ENCODE peak calls at places on chromosomes 1 and 21, in six cellular contexts. One of them, this sample, is unnamed.
A peak's percentile ranks its signal among the peaks of the same experiment; 100 is the strongest.

GRCh38 chr1:223844962-223845809 is 561 bp downstream of the TP53BP2 start:
- DNase-seq in brain microvascular endothelial cell: peak; percentile 41
- DNase-seq in HCT116: no peak
- DNase-seq in A549: peak; percentile 25
- DNase-seq in uterus: peak; percentile 66
- DNase-seq in K562: no peak
- DNase-seq in this sample: no peak

GRCh38 chr1:110485725-110486124 is 33.2 kb downstream of the KCNA10 start:
- DNase-seq in brain microvascular endothelial cell: no peak
- DNase-seq in HCT116: no peak
- DNase-seq in A549: no peak
- DNase-seq in uterus: no peak
- DNase-seq in K562: no peak
- DNase-seq in this sample: no peak

GRCh38 chr1:241647658-241648057 is 4.4 kb upstream of the WDR64 start:
- DNase-seq in brain microvascular endothelial cell: no peak
- DNase-seq in HCT116: no peak
- DNase-seq in A549: no peak
- DNase-seq in uterus: no peak
- DNase-seq in K562: no peak
- DNase-seq in this sample: no peak

GRCh38 chr21:25334046-25334730 is 273.1 kb downstream of the MRPL39 start:
- DNase-seq in brain microvascular endothelial cell: no peak
- DNase-seq in HCT116: no peak
- DNase-seq in A549: no peak
- DNase-seq in uterus: no peak
- DNase-seq in K562: no peak
- DNase-seq in this sample: no peak

GRCh38 chr1:55727010-55727409 is 511.8 kb upstream of the USP24 start:
- DNase-seq in brain microvascular endothelial cell: peak; percentile 50
- DNase-seq in HCT116: no peak
- DNase-seq in A549: peak; percentile 32
- DNase-seq in uterus: no peak
- DNase-seq in K562: no peak
- DNase-seq in this sample: peak; percentile 81

GRCh38 chr21:42189860-42190491 is 29.0 kb upstream of the ABCG1 start:
- DNase-seq in brain microvascular endothelial cell: no peak
- DNase-seq in HCT116: no peak
- DNase-seq in A549: no peak
- DNase-seq in uterus: no peak
- DNase-seq in K562: no peak
- DNase-seq in this sample: no peak

GRCh38 chr1:150575518-150576366 is 3.7 kb downstream of the MCL1 start:
- DNase-seq in brain microvascular endothelial cell: no peak
- DNase-seq in HCT116: no peak
- DNase-seq in A549: no peak
- DNase-seq in uterus: no peak
- DNase-seq in K562: peak; percentile 8
- DNase-seq in this sample: no peak

GRCh38 chr1:64811131-64811530 is 66.3 kb downstream of the RAVER2 start:
- DNase-seq in brain microvascular endothelial cell: no peak
- DNase-seq in HCT116: no peak
- DNase-seq in A549: no peak
- DNase-seq in uterus: no peak
- DNase-seq in K562: no peak
- DNase-seq in this sample: no peak

GRCh38 chr1:149884433-149885363 is 14.7 kb upstream of the BOLA1 start:
- DNase-seq in brain microvascular endothelial cell: peak; percentile 7
- DNase-seq in HCT116: peak; percentile 7
- DNase-seq in A549: peak; percentile 55
- DNase-seq in uterus: no peak
- DNase-seq in K562: peak; percentile 28
- DNase-seq in this sample: no peak

GRCh38 chr1:65939636-65940035 is 146.9 kb downstream of the PDE4B start:
- DNase-seq in brain microvascular endothelial cell: no peak
- DNase-seq in HCT116: no peak
- DNase-seq in A549: no peak
- DNase-seq in uterus: no peak
- DNase-seq in K562: no peak
- DNase-seq in this sample: no peak

GRCh38 chr1:153790282-153790995 is 15.2 kb downstream of the SLC27A3 start:
- DNase-seq in brain microvascular endothelial cell: peak; percentile 35
- DNase-seq in HCT116: no peak
- DNase-seq in A549: no peak
- DNase-seq in uterus: peak; percentile 89
- DNase-seq in K562: no peak
- DNase-seq in this sample: no peak

GRCh38 chr1:9705337-9706098 is 54.0 kb downstream of the PIK3CD start:
- DNase-seq in brain microvascular endothelial cell: no peak
- DNase-seq in HCT116: no peak
- DNase-seq in A549: no peak
- DNase-seq in uterus: no peak
- DNase-seq in K562: no peak
- DNase-seq in this sample: no peak

GRCh38 chr21:35232545-35233176 is 183.6 kb upstream of the RUNX1 start:
- DNase-seq in brain microvascular endothelial cell: peak; percentile 76
- DNase-seq in HCT116: peak; percentile 88
- DNase-seq in A549: peak; percentile 19
- DNase-seq in uterus: no peak
- DNase-seq in K562: peak; percentile 25
- DNase-seq in this sample: peak; percentile 47

GRCh38 chr1:77642196-77642595 is 40.3 kb downstream of the ZZZ3 start:
- DNase-seq in brain microvascular endothelial cell: peak; percentile 20
- DNase-seq in HCT116: no peak
- DNase-seq in A549: no peak
- DNase-seq in uterus: no peak
- DNase-seq in K562: no peak
- DNase-seq in this sample: no peak

GRCh38 chr1:208654241-208654640 is 410.1 kb upstream of the PLXNA2 start:
- DNase-seq in brain microvascular endothelial cell: peak; percentile 5
- DNase-seq in HCT116: peak; percentile 22
- DNase-seq in A549: peak; percentile 42
- DNase-seq in uterus: no peak
- DNase-seq in K562: peak; percentile 49
- DNase-seq in this sample: peak; percentile 8

GRCh38 chr1:7317888-7318287 is 453.2 kb upstream of the VAMP3 start:
- DNase-seq in brain microvascular endothelial cell: no peak
- DNase-seq in HCT116: no peak
- DNase-seq in A549: no peak
- DNase-seq in uterus: no peak
- DNase-seq in K562: no peak
- DNase-seq in this sample: no peak

GRCh38 chr1:17563494-17564281 is 24.2 kb downstream of the ARHGEF10L start:
- DNase-seq in brain microvascular endothelial cell: no peak
- DNase-seq in HCT116: no peak
- DNase-seq in A549: no peak
- DNase-seq in uterus: no peak
- DNase-seq in K562: no peak
- DNase-seq in this sample: no peak

GRCh38 chr1:36981771-36982622 is 52.3 kb downstream of the GRIK3 start:
- DNase-seq in brain microvascular endothelial cell: no peak
- DNase-seq in HCT116: no peak
- DNase-seq in A549: no peak
- DNase-seq in uterus: no peak
- DNase-seq in K562: no peak
- DNase-seq in this sample: no peak

GRCh38 chr21:37582613-37583012 is 216.0 kb downstream of the DYRK1A start:
- DNase-seq in brain microvascular endothelial cell: peak; percentile 61
- DNase-seq in HCT116: peak; percentile 18
- DNase-seq in A549: peak; percentile 62
- DNase-seq in uterus: peak; percentile 21
- DNase-seq in K562: peak; percentile 43
- DNase-seq in this sample: peak; percentile 34

DNA sequence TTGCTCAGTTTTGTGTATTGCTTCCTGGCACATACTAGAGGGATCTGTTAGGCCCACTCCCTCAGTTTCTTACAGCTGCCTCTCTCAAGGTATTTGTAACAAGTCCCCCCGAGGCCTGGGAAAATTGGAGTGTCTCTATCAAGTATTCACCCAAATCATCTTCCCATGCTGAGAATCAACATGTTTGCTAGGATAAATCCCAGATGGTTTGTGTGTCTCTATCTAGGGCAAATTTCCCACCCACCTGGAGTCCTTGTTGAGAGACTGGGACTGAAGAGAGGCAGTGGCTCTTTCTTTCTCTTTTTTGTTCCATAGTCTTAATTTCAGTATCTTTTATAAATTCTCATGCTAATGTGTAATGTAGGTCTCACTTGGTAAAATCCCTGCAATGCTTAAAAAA is 58.0 kb downstream of the OLFM3 start:
- DNase-seq in brain microvascular endothelial cell: no peak
- DNase-seq in HCT116: no peak
- DNase-seq in A549: no peak
- DNase-seq in uterus: no peak
- DNase-seq in K562: no peak
- DNase-seq in this sample: no peak
- H3K27ac ChIP-seq in brain microvascular endothelial cell: no peak overlapping the region
- H3K27ac ChIP-seq in HCT116: no peak overlapping the region
- H3K27ac ChIP-seq in A549: no peak overlapping the region
- H3K27ac ChIP-seq in uterus: no peak overlapping the region
- H3K27ac ChIP-seq in K562: no peak overlapping the region
- H3K27ac ChIP-seq in this sample: no peak overlapping the region

GRCh38 chr1:214319930-214320329 is 39.0 kb downstream of the SMYD2 start:
- DNase-seq in brain microvascular endothelial cell: no peak
- DNase-seq in HCT116: no peak
- DNase-seq in A549: no peak
- DNase-seq in uterus: no peak
- DNase-seq in K562: peak; percentile 39
- DNase-seq in this sample: no peak

GRCh38 chr1:214317734-214318133 is 36.8 kb downstream of the SMYD2 start:
- DNase-seq in brain microvascular endothelial cell: no peak
- DNase-seq in HCT116: no peak
- DNase-seq in A549: no peak
- DNase-seq in uterus: no peak
- DNase-seq in K562: no peak
- DNase-seq in this sample: no peak

GRCh38 chr1:214317300-214317699 is 36.3 kb downstream of the SMYD2 start:
- DNase-seq in brain microvascular endothelial cell: no peak
- DNase-seq in HCT116: no peak
- DNase-seq in A549: no peak
- DNase-seq in uterus: no peak
- DNase-seq in K562: no peak
- DNase-seq in this sample: no peak

GRCh38 chr1:214318356-214318755 is 37.4 kb downstream of the SMYD2 start:
- DNase-seq in brain microvascular endothelial cell: peak; percentile 27
- DNase-seq in HCT116: no peak
- DNase-seq in A549: no peak
- DNase-seq in uterus: peak; percentile 38
- DNase-seq in K562: no peak
- DNase-seq in this sample: no peak

DNA sequence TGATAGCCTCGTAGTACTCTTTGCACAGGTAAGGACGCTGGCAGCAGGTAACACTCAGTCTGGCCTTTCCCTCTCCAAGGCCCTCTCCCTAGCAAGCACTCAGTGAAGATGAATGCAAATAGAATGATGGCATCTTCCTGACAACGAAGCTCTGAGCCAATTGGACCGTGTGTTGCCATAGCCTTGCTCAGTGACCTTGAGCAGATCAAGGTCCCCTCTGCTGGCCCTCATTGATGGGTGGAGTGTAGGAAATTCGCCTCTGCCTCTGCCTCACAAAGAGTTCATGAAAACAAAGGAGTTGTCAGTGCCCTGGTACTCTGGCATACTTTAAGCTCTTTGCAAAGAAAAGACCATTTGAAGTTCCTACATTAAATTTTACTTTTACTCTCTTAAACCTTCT is 38.0 kb downstream of the SMYD2 start:
- DNase-seq in brain microvascular endothelial cell: no peak
- DNase-seq in HCT116: no peak
- DNase-seq in A549: no peak
- DNase-seq in uterus: no peak
- DNase-seq in K562: no peak
- DNase-seq in this sample: no peak
- TF ChIP-seq CTCF in brain microvascular endothelial cell: no peak
- TF ChIP-seq CTCF in HCT116: no peak
- TF ChIP-seq CTCF in A549: no peak
- TF ChIP-seq CTCF in uterus: no peak
- TF ChIP-seq CTCF in K562: no peak
- TF ChIP-seq CTCF in this sample: no peak

DNA sequence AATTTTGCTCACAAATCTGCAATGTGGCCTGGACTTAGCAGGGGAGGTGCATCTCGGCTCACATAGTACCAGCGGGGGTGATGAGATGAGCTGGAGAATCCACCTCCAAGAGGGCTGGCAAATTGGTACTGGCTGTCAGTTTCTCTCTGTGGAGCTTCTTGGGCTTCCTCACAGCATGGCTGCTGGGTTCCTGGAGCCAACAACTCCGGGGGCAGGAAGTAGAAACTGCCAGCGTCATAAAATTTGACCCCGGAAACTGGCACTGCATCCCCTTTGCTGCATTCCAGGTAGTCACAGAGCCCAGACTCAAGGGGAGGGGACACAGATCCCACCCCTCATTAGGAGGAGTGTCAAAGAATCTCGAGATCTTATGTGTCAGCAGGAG is 17.0 kb upstream of the TNFRSF1B start:
- DNase-seq in brain microvascular endothelial cell: no peak
- DNase-seq in HCT116: no peak
- DNase-seq in A549: no peak
- DNase-seq in uterus: no peak
- DNase-seq in K562: no peak
- DNase-seq in this sample: no peak
- H3K27ac ChIP-seq in brain microvascular endothelial cell: no peak overlapping the region
- H3K27ac ChIP-seq in HCT116: no peak overlapping the region
- H3K27ac ChIP-seq in A549: no peak overlapping the region
- H3K27ac ChIP-seq in uterus: no peak overlapping the region
- H3K27ac ChIP-seq in K562: no peak overlapping the region
- H3K27ac ChIP-seq in this sample: no peak overlapping the region

DNA sequence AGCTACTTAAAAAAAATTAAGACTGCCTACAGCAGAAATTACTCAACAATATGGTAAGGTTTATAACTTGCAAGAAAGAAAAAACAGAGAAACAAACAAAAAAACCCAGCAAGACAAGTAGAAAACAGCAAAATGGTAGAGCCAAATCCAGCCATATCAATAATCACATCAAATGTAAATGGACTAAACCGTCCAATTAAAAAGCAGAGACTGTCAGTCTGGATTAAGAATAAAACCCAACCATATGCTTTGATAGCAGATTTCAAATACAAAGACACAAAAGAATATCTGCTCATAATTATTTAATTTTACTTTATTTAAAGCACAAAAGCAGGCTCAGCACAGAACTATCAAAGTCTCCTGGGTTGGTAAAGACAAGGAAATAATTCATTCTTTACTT is 17.5 kb downstream of the PACC1 start:
- DNase-seq in brain microvascular endothelial cell: no peak
- DNase-seq in HCT116: no peak
- DNase-seq in A549: no peak
- DNase-seq in uterus: no peak
- DNase-seq in K562: no peak
- DNase-seq in this sample: no peak
- TF ChIP-seq CTCF in brain microvascular endothelial cell: no peak
- TF ChIP-seq CTCF in HCT116: no peak
- TF ChIP-seq CTCF in A549: no peak
- TF ChIP-seq CTCF in uterus: no peak
- TF ChIP-seq CTCF in K562: no peak
- TF ChIP-seq CTCF in this sample: no peak